ENCODE peak calls at places on chromosomes 16 and 17, in five cellular contexts. Y is sigmoid colon; H is stimulated activated CD4-positive, alpha-beta T cell treated with anti-CD3 and anti-CD28 coated beads, Interleukin-4, amount 100 ng/mL, for 48 hours; P is thoracic aorta; W is AG10803. Z is an unnamed sample.

GRCh38 chr17:49508061-49508865 is 13.2 kb downstream of the NGFR start:
- DNase-seq in Y (no peak), H (no peak), P (no peak), W (peak), Z (no peak)

GRCh38 chr16:56357291-56357764 is 68.0 kb downstream of the AMFR start:
- DNase-seq in Y (peak), H (no peak), P (no peak), W (peak), Z (peak)

GRCh38 chr17:81831957-81832607 is 1.0 kb downstream of the MCRIP1 start:
- DNase-seq in Y (no peak), H (peak), P (no peak), W (peak), Z (no peak)

GRCh38 chr17:1221209-1221608 is 41.4 kb upstream of the ABR start:
- DNase-seq in Y (no peak), H (no peak), P (no peak), W (no peak), Z (no peak)

GRCh38 chr16:30526137-30526822 is at the start of gene ZNF768:
- DNase-seq in Y (peak), H (no peak), P (no peak), W (no peak), Z (peak)

GRCh38 chr16:79821911-79822310 is 221.4 kb upstream of the MAF start:
- DNase-seq in Y (no peak), H (no peak), P (no peak), W (no peak), Z (no peak)

GRCh38 chr17:9021158-9021984 is at the start of gene NTN1:
- DNase-seq in Y (peak), H (peak), P (no peak), W (peak), Z (peak)

GRCh38 chr16:49491736-49492089 is 118.1 kb downstream of the C16orf78 start:
- DNase-seq in Y (peak), H (no peak), P (no peak), W (no peak), Z (peak)

GRCh38 chr17:20009052-20009301 is 182 bp upstream of the SPECC1 start:
- DNase-seq in Y (no peak), H (no peak), P (no peak), W (no peak), Z (no peak)

GRCh38 chr16:50313596-50314483 is 47.5 kb downstream of the ADCY7 start:
- DNase-seq in Y (peak), H (no peak), P (no peak), W (peak), Z (peak)

GRCh38 chr16:87070657-87071056 is 246.5 kb downstream of the C16orf95 start:
- DNase-seq in Y (peak), H (no peak), P (no peak), W (no peak), Z (no peak)

GRCh38 chr17:79811036-79811887 is 14.4 kb upstream of the CBX8 start:
- DNase-seq in Y (peak), H (no peak), P (no peak), W (no peak), Z (no peak)

GRCh38 chr16:20901441-20902112 is 1.0 kb downstream of the LYRM1 start:
- DNase-seq in Y (peak), H (no peak), P (no peak), W (peak), Z (peak)

GRCh38 chr17:70423562-70423961 is 254.2 kb downstream of the KCNJ2 start:
- DNase-seq in Y (no peak), H (no peak), P (no peak), W (no peak), Z (no peak)

GRCh38 chr17:79388556-79389295 is 222.1 kb downstream of the RBFOX3 start:
- DNase-seq in Y (no peak), H (no peak), P (no peak), W (peak), Z (peak)

GRCh38 chr16:71311553-71312158 is 22.5 kb upstream of the CMTR2 start:
- DNase-seq in Y (no peak), H (no peak), P (no peak), W (peak), Z (no peak)

GRCh38 chr17:81253358-81254131 is 14.4 kb downstream of the NDUFAF8 start:
- DNase-seq in Y (no peak), H (peak), P (no peak), W (peak), Z (no peak)

GRCh38 chr16:4529085-4530060 is 9.2 kb downstream of the CDIP1 start:
- DNase-seq in Y (no peak), H (no peak), P (no peak), W (no peak), Z (no peak)

GRCh38 chr17:10019941-10020403 is 114.9 kb upstream of the RCVRN start:
- DNase-seq in Y (no peak), H (no peak), P (no peak), W (peak), Z (peak)

GRCh38 chr17:19728114-19728495 is 11.7 kb upstream of the SLC47A2 start:
- DNase-seq in Y (peak), H (no peak), P (peak), W (peak), Z (peak)

GRCh38 chr17:61805399-61805798 is 57.9 kb downstream of the BRIP1 start:
- DNase-seq in Y (no peak), H (no peak), P (no peak), W (peak), Z (no peak)

GRCh38 chr17:42221886-42222745 is 27.8 kb upstream of the GHDC start:
- DNase-seq in Y (no peak), H (peak), P (no peak), W (peak), Z (no peak)

GRCh38 chr17:5405400-5405799 is 14.1 kb downstream of the NUP88 start:
- DNase-seq in Y (no peak), H (no peak), P (no peak), W (no peak), Z (no peak)

GRCh38 chr16:1485847-1486496 is 2.8 kb downstream of the PTX4 start:
- DNase-seq in Y (no peak), H (no peak), P (no peak), W (no peak), Z (no peak)

GRCh38 chr16:69116911-69117310 is 11.5 kb downstream of the HAS3 start:
- DNase-seq in Y (peak), H (no peak), P (no peak), W (no peak), Z (peak)

GRCh38 chr17:82807101-82807500 is 32.7 kb downstream of the ZNF750 start:
- DNase-seq in Y (no peak), H (no peak), P (no peak), W (no peak), Z (no peak)

GRCh38 chr17:18224053-18224427 is 1.4 kb upstream of the LLGL1 start:
- DNase-seq in Y (no peak), H (no peak), P (no peak), W (no peak), Z (no peak)

GRCh38 chr16:73753931-73754330 is 542.7 kb upstream of the PSMD7 start:
- DNase-seq in Y (no peak), H (no peak), P (no peak), W (no peak), Z (no peak)

GRCh38 chr16:12421688-12422087 is 382.0 kb downstream of the CPPED1 start:
- DNase-seq in Y (no peak), H (no peak), P (no peak), W (no peak), Z (no peak)

GRCh38 chr16:50273888-50274770 is 7.8 kb downstream of the ADCY7 start:
- DNase-seq in Y (no peak), H (no peak), P (no peak), W (no peak), Z (peak)

GRCh38 chr16:23362460-23363317 is 60.6 kb downstream of the SCNN1B start:
- DNase-seq in Y (peak), H (no peak), P (no peak), W (no peak), Z (peak)

GRCh38 chr17:79325707-79326106 is 251.1 kb downstream of the ENGASE start:
- DNase-seq in Y (no peak), H (no peak), P (no peak), W (no peak), Z (no peak)